ENCODE peak calls at places on chromosomes 4 and X, in four cellular contexts. F is ovary, T is left lung, X is neuronal stem cell. P is an unnamed sample.

GRCh38 chr4:80295331-80295730 is 28.9 kb downstream of the FGF5 start:
- DNase-seq in F (no peak), X (no peak), T (no peak), P (no peak)

GRCh38 chr4:177047851-177048174 is 255.1 kb upstream of the VEGFC start:
- DNase-seq in X (no peak), T (no peak), F (no peak), P (no peak)

GRCh38 chr4:25011135-25011866 is 19.4 kb downstream of the LGI2 start:
- DNase-seq in X (no peak), T (no peak), F (no peak), P (no peak)

GRCh38 chrX:66200855-66201795 is 37.1 kb downstream of the HEPH start:
- DNase-seq in T (no peak), X (no peak), F (no peak), P (no peak)

GRCh38 chr4:16752150-16752549 is 146.3 kb downstream of the LDB2 start:
- DNase-seq in T (no peak), F (no peak), X (no peak), P (no peak)

GRCh38 chr4:53005149-53005546 is 143.0 kb downstream of the RASL11B start:
- DNase-seq in T (no peak), F (no peak), X (no peak), P (no peak)

GRCh38 chr4:1111259-1111809 is 2.0 kb downstream of the RNF212 start:
- DNase-seq in F (no peak), X (no peak), T (peak; percentile 37), P (no peak)

GRCh38 chr4:98242538-98242937 is 18.6 kb upstream of the RAP1GDS1 start:
- DNase-seq in T (no peak), F (no peak), X (no peak), P (no peak)

GRCh38 chrX:153878969-153879653 is 6.9 kb downstream of the L1CAM start:
- DNase-seq in F (no peak), X (no peak), T (no peak), P (peak; percentile 17)

GRCh38 chr4:2327579-2327978 is 65.7 kb upstream of the MXD4 start:
- DNase-seq in X (no peak), F (no peak), T (no peak), P (no peak)

GRCh38 chrX:135531813-135532212 is 11.4 kb downstream of the INTS6L start:
- DNase-seq in X (no peak), F (no peak), T (no peak), P (no peak)

GRCh38 chr4:47531241-47531953 is 46.3 kb downstream of the ATP10D start:
- DNase-seq in T (no peak), X (peak; percentile 21), F (no peak), P (peak; percentile 74)

GRCh38 chrX:2371026-2371778 is 129.6 kb downstream of the DHRSX start:
- DNase-seq in F (no peak), X (no peak), T (no peak), P (no peak)

GRCh38 chr4:147620315-147620714 is 3.1 kb downstream of the TMEM184C start:
- DNase-seq in T (no peak), X (no peak), F (no peak), P (no peak)

GRCh38 chrX:81414630-81415029 is 212.7 kb downstream of the SH3BGRL start:
- DNase-seq in F (no peak), T (no peak), X (no peak), P (no peak)

GRCh38 chr4:38101563-38101962 is 141.4 kb downstream of the PTTG2 start:
- DNase-seq in F (no peak), T (no peak), X (no peak), P (no peak)

GRCh38 chr4:83757121-83757621 is 221.3 kb downstream of the GPAT3 start:
- DNase-seq in F (no peak), T (no peak), X (no peak), P (no peak)

GRCh38 chr4:182143086-182143821 is 99.9 kb upstream of the TENM3 start:
- DNase-seq in X (peak; percentile 24), F (no peak), T (no peak), P (no peak)

GRCh38 chr4:72311291-72311690 is 257.7 kb downstream of the ADAMTS3 start:
- DNase-seq in X (no peak), F (no peak), T (no peak), P (no peak)

GRCh38 chr4:139214039-139214534 is 37.1 kb upstream of the ELF2 start:
- DNase-seq in X (no peak), F (no peak), T (no peak), P (no peak)

GRCh38 chr4:11765849-11766453 is 337.3 kb upstream of the HS3ST1 start:
- DNase-seq in F (peak; percentile 19), X (peak; percentile 33), T (no peak), P (no peak)

GRCh38 chr4:182752158-182752910 is 164.9 kb downstream of the DCTD start:
- DNase-seq in F (no peak), X (no peak), T (no peak), P (no peak)

GRCh38 chrX:53583571-53583970 is 102.9 kb downstream of the HUWE1 start:
- DNase-seq in F (no peak), T (no peak), X (no peak), P (no peak)

GRCh38 chr4:69836321-69836720 is 23.6 kb downstream of the SULT1E1 start:
- DNase-seq in X (no peak), T (no peak), F (no peak), P (no peak)

GRCh38 chrX:44435047-44435446 is 91.6 kb upstream of the EFHC2 start:
- DNase-seq in X (no peak), F (no peak), T (no peak), P (no peak)

GRCh38 chr4:110533940-110534339 is 58.0 kb downstream of the ENPEP start:
- DNase-seq in T (no peak), F (no peak), X (no peak), P (peak; percentile 65)

GRCh38 chrX:154014429-154015380 is 5.0 kb downstream of the IRAK1 start:
- DNase-seq in T (peak; percentile 37), X (no peak), F (no peak), P (no peak)

GRCh38 chr4:76386566-76387305 is 34.2 kb downstream of the CCDC158 start:
- DNase-seq in F (no peak), X (no peak), T (no peak), P (no peak)

GRCh38 chr4:40991908-40992307 is 222.4 kb downstream of the APBB2 start:
- DNase-seq in X (no peak), F (no peak), T (no peak), P (no peak)

GRCh38 chr4:71300362-71300761 is 38.5 kb upstream of the SLC4A4 start:
- DNase-seq in T (no peak), F (no peak), X (no peak), P (peak; percentile 34)

GRCh38 chrX:13087322-13088154 is 43.1 kb upstream of the FAM9C start:
- DNase-seq in F (no peak), T (no peak), X (no peak), P (no peak)

GRCh38 chrX:153995504-153995903 is 22.9 kb downstream of the TMEM187 start:
- DNase-seq in X (no peak), T (no peak), F (no peak), P (no peak)

GRCh38 chr4:185560316-185560715 is 25.0 kb upstream of the PDLIM3 start:
- DNase-seq in X (no peak), F (no peak), T (no peak), P (no peak)

GRCh38 chrX:68568136-68568535 is 69.3 kb downstream of the YIPF6 start:
- DNase-seq in X (no peak), F (no peak), T (no peak), P (no peak)

DNA sequence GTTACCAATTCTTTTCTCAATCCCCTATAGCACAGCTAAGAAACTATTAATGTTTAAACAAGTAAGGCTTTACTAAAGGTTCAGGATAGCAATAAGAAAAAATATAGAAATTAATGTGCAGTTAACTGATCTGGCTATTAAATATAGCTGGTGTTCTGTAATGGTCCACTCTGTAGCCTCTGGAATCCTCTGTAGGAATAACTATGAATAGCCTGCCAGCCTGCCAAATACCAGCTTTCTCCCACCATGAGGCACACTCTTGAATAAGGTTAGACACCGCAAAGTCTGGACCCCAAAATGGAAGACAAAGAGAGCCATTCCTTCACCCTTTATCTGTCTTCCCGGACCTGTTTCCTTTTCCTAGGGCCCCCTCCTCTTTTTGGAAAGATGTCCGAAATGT is 30.6 kb downstream of the CEP44 start:
- DNase-seq in F (no peak), T (no peak), X (no peak), P (no peak)
- H3K27ac ChIP-seq in F (no peak overlapping the region), T (no peak overlapping the region), X (no peak overlapping the region), P (no peak overlapping the region)

GRCh38 chr4:189506080-189506479 is 434.6 kb upstream of the FRG1 start:
- DNase-seq in F (no peak), T (no peak), X (no peak), P (no peak)

GRCh38 chr4:189507060-189507459 is 433.6 kb upstream of the FRG1 start:
- DNase-seq in T (no peak), F (no peak), X (no peak), P (no peak)

GRCh38 chr4:189514209-189514608 is 426.5 kb upstream of the FRG1 start:
- DNase-seq in X (no peak), F (no peak), T (peak; percentile 46), P (no peak)

DNA sequence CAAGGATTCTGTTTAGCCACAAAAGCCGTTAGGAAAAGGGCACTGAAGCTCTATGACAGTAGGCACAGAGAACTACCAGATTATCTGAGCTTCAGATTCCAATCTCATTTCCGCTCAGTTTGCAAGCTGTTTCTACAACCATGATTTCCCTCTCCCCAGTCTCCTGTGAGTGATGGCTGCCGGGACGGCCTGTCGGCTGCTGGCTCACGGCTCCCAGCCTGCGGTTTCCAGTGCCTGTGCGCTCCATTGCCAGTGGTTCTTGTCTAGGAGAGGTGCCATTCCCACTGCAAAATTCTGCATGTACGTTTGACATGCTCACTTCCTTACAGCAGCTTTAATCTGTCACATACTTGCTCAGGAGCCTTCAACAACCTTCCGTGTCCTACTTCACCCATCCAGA is 429.1 kb upstream of the FRG1 start:
- DNase-seq in X (no peak), T (peak; percentile 63), F (no peak), P (no peak)
- H3K4me3 ChIP-seq in X (no peak overlapping the region), T (no peak overlapping the region), F (no peak overlapping the region), P (no peak overlapping the region)

GRCh38 chr4:113614414-113614813 is 147.1 kb downstream of the CAMK2D start:
- DNase-seq in F (no peak), T (no peak), X (no peak), P (no peak)
- H3K4me1 ChIP-seq in F (peaks cover 1% of the 10 kb centered on the region), T (peaks cover 5% of the 10 kb centered on the region), X (peaks cover 2% of the 10 kb centered on the region), P (no peaks in the 10 kb centered on the region)

GRCh38 chr4:10032625-10033024 is 11.3 kb upstream of the SLC2A9 start:
- DNase-seq in F (peak; percentile 37), T (no peak), X (no peak), P (no peak)
- H3K27ac ChIP-seq in F (no peak overlapping the region), T (peak overlapping the region; percentile 70), X (no peak overlapping the region), P (peak overlapping the region; percentile 79)

P was measured in RWPE2.